ENCODE peak calls at places on chromosomes 5 and 9, in seven cellular contexts. S is IMR-90, V is H9, E is neuronal stem cell, X is H1, I is mesenchymal stem cell, F is trophoblast cell. M is an unnamed sample.

GRCh38 chr5:179120421-179120861 is 60.3 kb downstream of the ZNF354C start:
- DNase-seq in F (no peak), S (no peak), E (no peak), X (no peak), V (no peak), I (no peak), M (no peak)

GRCh38 chr5:50823568-50823967 is 157.1 kb downstream of the PARP8 start:
- DNase-seq in S (no peak), E (no peak), V (no peak), I (no peak), X (no peak), F (no peak), M (no peak)

GRCh38 chr5:32711693-32712462 is 757 bp downstream of the NPR3 start:
- DNase-seq in X (peak; percentile 71), F (no peak), S (peak; percentile 49), E (peak; percentile 32), I (peak; percentile 43), V (peak; percentile 51), M (peak; percentile 42)

GRCh38 chr9:92506184-92506857 is 24.0 kb upstream of the ASPN start:
- DNase-seq in X (no peak), E (no peak), F (peak; percentile 86), I (peak; percentile 54), V (no peak), S (peak; percentile 95), M (no peak)

GRCh38 chr5:158852622-158853021 is 247.1 kb downstream of the EBF1 start:
- DNase-seq in X (no peak), I (no peak), E (no peak), F (no peak), S (no peak), V (no peak), M (no peak)

GRCh38 chr5:94045839-94046782 is 304.7 kb upstream of the POU5F2 start:
- DNase-seq in E (no peak), V (no peak), S (no peak), X (no peak), F (no peak), I (no peak), M (no peak)

GRCh38 chr5:115457985-115458384 is 86.6 kb downstream of the FEM1C start:
- DNase-seq in I (no peak), S (no peak), V (no peak), E (no peak), F (no peak), X (no peak), M (peak; percentile 20)

GRCh38 chr9:70363760-70364159 is 50.7 kb downstream of the KLF9 start:
- DNase-seq in F (no peak), S (no peak), E (no peak), X (no peak), V (no peak), I (no peak), M (no peak)

GRCh38 chr5:150121448-150122157 is 34.0 kb downstream of the PDGFRB start:
- DNase-seq in S (no peak), X (no peak), E (no peak), I (no peak), V (no peak), F (no peak), M (no peak)

GRCh38 chr5:123142206-123142915 is 53.3 kb downstream of the PRDM6 start:
- DNase-seq in I (no peak), F (no peak), S (no peak), X (no peak), E (no peak), V (no peak), M (no peak)

GRCh38 chr5:148829734-148830133 is 3.3 kb downstream of the ADRB2 start:
- DNase-seq in S (no peak), X (no peak), F (no peak), I (no peak), E (no peak), V (no peak), M (no peak)

GRCh38 chr9:131668057-131668438 is 71.8 kb downstream of the RAPGEF1 start:
- DNase-seq in S (no peak), V (no peak), X (no peak), I (no peak), E (no peak), F (no peak), M (no peak)

GRCh38 chr9:131668439-131669233 is 71.2 kb downstream of the RAPGEF1 start:
- DNase-seq in S (peak; percentile 84), V (no peak), F (no peak), I (peak; percentile 88), X (no peak), E (no peak), M (no peak)

GRCh38 chr9:131667576-131667975 is 72.3 kb downstream of the RAPGEF1 start:
- DNase-seq in I (no peak), S (no peak), F (peak; percentile 97), X (no peak), E (no peak), V (no peak), M (no peak)

GRCh38 chr9:131666029-131666428 is 73.8 kb downstream of the RAPGEF1 start:
- DNase-seq in V (no peak), X (no peak), S (peak; percentile 55), E (no peak), F (no peak), I (no peak), M (no peak)

DNA sequence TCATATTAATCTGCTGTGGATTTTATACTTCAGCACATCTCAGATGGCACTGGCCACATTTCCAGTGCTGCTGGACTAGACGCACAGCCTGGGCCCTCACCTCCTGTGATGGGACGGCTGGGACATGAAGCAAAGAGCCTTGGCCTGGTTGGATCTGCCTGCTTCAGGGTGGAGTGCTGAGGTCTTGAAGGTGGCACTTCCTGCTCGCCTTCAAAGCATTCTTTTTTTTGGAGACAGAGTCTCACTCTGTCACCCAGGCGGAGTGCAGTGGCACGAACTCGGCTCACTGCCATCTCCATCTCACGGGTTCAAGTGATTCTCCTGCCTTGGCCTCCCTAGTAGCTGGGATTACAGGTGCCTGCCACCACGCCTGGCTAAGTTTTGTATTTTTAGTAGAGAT is 73.1 kb downstream of the RAPGEF1 start:
- DNase-seq in E (no peak), F (no peak), V (no peak), X (no peak), S (no peak), I (no peak), M (no peak)
- H3K4me1 ChIP-seq in E (peaks cover 18% of the 10 kb centered on the region), F (peaks cover 41% of the 10 kb centered on the region), V (no peaks in the 10 kb centered on the region), X (peaks cover 16% of the 10 kb centered on the region), S (peaks cover 21% of the 10 kb centered on the region), I (peaks cover 28% of the 10 kb centered on the region), M (peaks cover 19% of the 10 kb centered on the region)

GRCh38 chr9:133807818-133808217 is 69.7 kb upstream of the SARDH start:
- DNase-seq in S (no peak), X (no peak), V (no peak), I (no peak), E (no peak), F (no peak), M (no peak)
- H3K18ac ChIP-seq in S (no peak overlapping the region), X (no peak overlapping the region), V (no peak overlapping the region), I (no peak overlapping the region), E (no peak overlapping the region), F (no peak overlapping the region), M (no peak overlapping the region)

DNA sequence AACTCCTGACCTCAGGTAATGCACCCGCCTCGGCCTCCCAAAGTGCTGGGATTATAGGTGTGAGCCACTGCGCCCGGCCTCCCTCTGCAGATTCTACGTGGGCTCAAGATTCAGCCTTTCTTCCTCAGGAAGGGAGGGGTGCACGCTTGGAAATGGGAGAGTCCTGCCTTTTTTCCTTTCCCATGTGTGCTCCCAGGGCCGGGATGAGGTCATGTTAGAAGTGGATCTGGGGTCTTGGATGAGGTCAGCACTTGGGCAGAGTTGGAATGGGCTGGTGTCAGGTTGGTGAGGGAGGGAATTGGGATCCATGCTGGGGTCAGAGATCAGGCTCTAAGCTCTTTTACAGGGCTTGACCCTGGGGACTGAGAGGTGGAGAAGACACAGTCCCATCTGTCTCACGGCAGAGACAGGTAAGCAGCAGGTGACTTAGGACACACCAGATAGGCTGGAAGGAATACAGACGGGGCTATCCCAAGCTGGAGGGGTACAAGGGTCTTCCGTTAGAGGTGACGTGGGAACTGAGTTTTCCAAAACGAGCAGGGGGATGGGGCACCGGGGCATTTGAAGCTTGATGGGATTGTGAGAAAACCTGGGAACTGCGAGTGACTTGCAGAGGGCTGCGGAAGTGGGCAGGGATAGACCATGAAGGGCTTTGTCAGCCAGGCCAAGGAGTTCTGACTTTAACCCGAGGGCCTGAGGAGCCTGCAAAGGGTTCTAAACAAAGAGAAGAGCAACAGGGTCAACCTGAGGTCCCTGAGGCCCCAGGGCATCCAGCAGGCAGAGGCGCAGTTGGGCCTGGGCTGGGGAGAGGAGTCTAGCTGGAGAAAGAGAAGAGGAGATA is 1.8 kb upstream of the AQP7 start:
- DNase-seq in E (no peak), S (no peak), F (no peak), V (no peak), I (no peak), X (no peak), M (no peak)
- H3K4me1 ChIP-seq in E (peaks cover 5% of the 10 kb centered on the region), S (no peaks in the 10 kb centered on the region), F (peaks cover 3% of the 10 kb centered on the region), V (no peaks in the 10 kb centered on the region), I (no peaks in the 10 kb centered on the region), X (no peaks in the 10 kb centered on the region), M (no peaks in the 10 kb centered on the region)

DNA sequence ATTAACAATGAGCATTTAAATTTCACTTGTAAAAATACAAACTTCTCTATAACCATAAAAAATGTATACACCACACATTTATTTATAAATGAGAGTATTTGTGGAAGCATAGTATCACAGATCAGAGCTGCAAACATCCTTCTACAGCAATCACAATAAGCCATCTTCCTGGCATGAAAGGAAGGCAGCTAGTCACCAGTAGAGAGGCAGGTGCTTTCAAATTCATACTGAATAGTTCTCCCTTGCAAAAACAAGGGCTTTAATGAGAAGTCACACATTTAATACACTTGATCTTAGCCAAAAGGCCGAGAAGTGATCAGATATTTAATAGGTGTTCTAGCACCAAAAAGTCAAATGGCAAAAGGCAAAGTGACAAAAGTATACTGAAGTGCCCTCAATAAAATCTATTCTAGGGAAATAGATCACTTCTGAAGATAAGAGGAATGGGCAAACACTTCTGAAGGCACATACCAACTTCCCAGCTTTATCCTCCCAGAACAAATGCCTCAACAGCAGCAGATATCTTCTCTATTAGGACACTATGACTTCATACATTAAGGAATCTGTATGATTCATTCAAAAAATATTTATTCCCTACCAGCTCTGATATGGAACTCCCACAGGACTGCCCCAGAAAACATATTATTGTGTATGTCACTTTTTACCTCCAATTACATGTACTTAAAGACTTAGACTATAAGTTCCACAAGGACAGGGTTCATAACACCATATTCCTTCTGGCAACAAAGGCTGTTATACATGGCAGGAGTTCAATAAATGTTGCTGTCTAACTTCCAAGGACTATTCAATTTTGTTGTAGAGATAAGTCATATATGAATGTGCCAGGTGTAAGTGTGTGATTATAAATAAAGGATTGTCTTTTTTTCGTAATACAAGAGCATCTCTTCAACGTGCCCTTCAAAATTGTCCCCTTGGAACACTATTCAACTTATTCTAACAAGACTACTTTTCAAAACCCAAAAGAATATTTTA is 31.7 kb downstream of the MAPKAP1 start:
- DNase-seq in S (peak; percentile 87), I (peak; percentile 81), E (no peak), V (no peak), X (no peak), F (peak; percentile 66), M (peak; percentile 82)
- H3K18ac ChIP-seq in S (peak overlapping the region; percentile 80), I (no peak overlapping the region), E (no peak overlapping the region), V (no peak overlapping the region), X (no peak overlapping the region), F (no peak overlapping the region), M (no peak overlapping the region)